ENCODE peak calls at places on chromosome 7, in six cellular contexts. R, N, Z, P, X and U are unnamed samples.
A peak's percentile ranks its signal among the peaks of the same experiment; 100 is the strongest.

GRCh38 chr7:14095233-14095950 is 105.9 kb upstream of the ETV1 start:
- DNase-seq in P (no peak), Z (no peak), X (peak; percentile 84), R (no peak), N (no peak), U (peak; percentile 1)

GRCh38 chr7:117448655-117449054 is 21.4 kb upstream of the ASZ1 start:
- DNase-seq in N (no peak), X (peak; percentile 29), Z (no peak), R (no peak), P (no peak), U (no peak)

GRCh38 chr7:22251284-22251683 is 105.7 kb downstream of the RAPGEF5 start:
- DNase-seq in N (no peak), R (no peak), P (no peak), X (no peak), Z (no peak), U (no peak)

GRCh38 chr7:128726031-128726430 is 13.1 kb upstream of the CALU start:
- DNase-seq in X (no peak), N (no peak), Z (no peak), R (no peak), P (no peak), U (no peak)

GRCh38 chr7:64544010-64544409 is 18.9 kb downstream of the ZNF680 start:
- DNase-seq in X (no peak), Z (no peak), N (no peak), P (no peak), R (no peak), U (no peak)

GRCh38 chr7:45998506-45998905 is 77.4 kb upstream of the IGFBP3 start:
- DNase-seq in Z (no peak), X (no peak), N (no peak), P (no peak), R (no peak), U (no peak)

GRCh38 chr7:99618726-99619125 is 2.0 kb downstream of the ZSCAN25 start:
- DNase-seq in P (no peak), R (no peak), N (peak; percentile 52), X (peak; percentile 98), Z (no peak), U (no peak)

GRCh38 chr7:47239034-47239433 is 342.9 kb downstream of the TNS3 start:
- DNase-seq in Z (no peak), X (no peak), R (no peak), N (no peak), P (no peak), U (no peak)

GRCh38 chr7:157684596-157685429 is 348.0 kb downstream of the DNAJB6 start:
- DNase-seq in Z (no peak), X (no peak), P (no peak), R (no peak), N (no peak), U (no peak)

GRCh38 chr7:140247564-140247963 is 70.8 kb upstream of the KDM7A start:
- DNase-seq in R (no peak), Z (no peak), X (no peak), P (no peak), N (no peak), U (no peak)

GRCh38 chr7:86932038-86932512 is 127.4 kb downstream of the ELAPOR2 start:
- DNase-seq in Z (no peak), R (no peak), P (no peak), X (peak; percentile 70), N (no peak), U (peak; percentile 97)

GRCh38 chr7:27252935-27253333 is 10.3 kb downstream of the EVX1 start:
- DNase-seq in R (no peak), X (no peak), N (no peak), Z (no peak), P (no peak), U (no peak)

GRCh38 chr7:2037301-2037804 is 195.4 kb downstream of the MAD1L1 start:
- DNase-seq in R (no peak), N (no peak), X (no peak), Z (peak; percentile 31), P (peak; percentile 30), U (no peak)

GRCh38 chr7:157938211-157938610 is 601.4 kb downstream of the DNAJB6 start:
- DNase-seq in X (no peak), N (no peak), R (no peak), P (no peak), Z (no peak), U (no peak)

GRCh38 chr7:152189026-152189425 is 163.6 kb downstream of the GALNT11 start:
- DNase-seq in Z (no peak), X (no peak), P (no peak), N (no peak), R (no peak), U (peak; percentile 11)

GRCh38 chr7:2800923-2801682 is 43.0 kb downstream of the GNA12 start:
- DNase-seq in X (no peak), N (peak; percentile 19), Z (no peak), R (no peak), P (no peak), U (peak; percentile 84)

GRCh38 chr7:47401571-47402570 is 180.0 kb downstream of the TNS3 start:
- DNase-seq in R (peak; percentile 5), P (no peak), X (no peak), N (no peak), Z (no peak), U (no peak)

GRCh38 chr7:29865526-29865925 is 59.2 kb downstream of the WIPF3 start:
- DNase-seq in X (peak; percentile 58), R (no peak), Z (no peak), N (no peak), P (no peak), U (peak; percentile 90)

GRCh38 chr7:149245244-149245643 is 5.8 kb downstream of the ZNF212 start:
- DNase-seq in Z (no peak), R (no peak), P (no peak), N (no peak), X (no peak), U (no peak)

GRCh38 chr7:107742678-107743566 is 1.0 kb upstream of the CBLL1 start:
- DNase-seq in P (peak; percentile 78), R (peak; percentile 63), N (no peak), Z (peak; percentile 84), X (no peak), U (no peak)

DNA sequence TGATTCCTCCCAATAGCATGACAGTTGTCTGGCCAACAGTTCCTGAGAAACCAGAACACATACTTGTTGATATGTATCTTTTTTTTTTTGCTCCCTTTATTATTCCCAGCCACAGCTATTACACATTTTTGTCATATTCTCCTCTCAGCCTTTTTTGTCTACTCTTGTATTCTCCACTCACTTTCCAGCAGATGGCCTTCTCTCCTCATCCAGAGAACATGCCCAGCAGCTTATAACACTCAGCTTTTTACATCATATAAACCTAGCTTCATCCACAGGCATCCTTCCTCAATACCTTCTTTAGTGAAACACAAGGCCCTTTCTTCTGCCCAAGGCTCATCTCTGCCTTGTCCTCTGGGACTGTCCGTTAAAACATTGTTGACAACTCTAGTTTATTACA is 101.7 kb downstream of the ORC5 start:
- DNase-seq in P (no peak), N (no peak), Z (no peak), X (peak; percentile 11), R (no peak), U (peak; percentile 46)
- TF ChIP-seq CTCF in P (no peak), N (no peak), Z (no peak), X (peak; percentile 1), R (no peak), U (peak; percentile 25)

DNA sequence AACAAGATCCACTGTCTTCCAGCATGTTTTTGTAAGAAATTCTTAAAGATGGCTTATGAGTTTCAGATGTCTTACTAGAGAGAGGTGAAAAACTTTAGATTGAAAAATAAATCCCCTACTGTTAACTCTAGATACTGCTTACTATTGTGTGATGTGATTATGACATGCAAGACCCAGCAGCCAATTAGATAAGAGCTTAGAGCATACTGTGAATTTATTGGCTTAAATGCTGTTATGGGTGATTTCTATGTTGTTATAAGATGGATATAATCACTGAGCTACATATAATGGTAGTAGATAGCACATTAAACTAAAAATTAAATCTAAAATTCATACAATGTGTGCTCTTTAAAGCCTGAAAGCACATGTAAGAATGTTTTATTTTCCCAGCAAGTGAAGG is at the start of gene RNF133:
- DNase-seq in P (no peak), R (no peak), X (no peak), N (no peak), Z (no peak), U (no peak)
- TF ChIP-seq CTCF in P (no peak), R (no peak), X (no peak), N (no peak), Z (no peak), U (no peak)

GRCh38 chr7:126791306-126791705 is 461.4 kb downstream of the GRM8 start:
- DNase-seq in N (no peak), X (peak; percentile 55), Z (no peak), R (no peak), P (no peak), U (peak; percentile 12)

GRCh38 chr7:126792501-126792900 is 460.2 kb downstream of the GRM8 start:
- DNase-seq in R (no peak), N (no peak), Z (no peak), X (no peak), P (no peak), U (no peak)

GRCh38 chr7:126790763-126791162 is 462.0 kb downstream of the GRM8 start:
- DNase-seq in X (no peak), Z (no peak), P (no peak), N (no peak), R (no peak), U (no peak)
- TF ChIP-seq CTCF in X (no peak), Z (no peak), P (no peak), N (peak; percentile 28), R (no peak), U (no peak)

GRCh38 chr7:73977626-73978618 is 50.1 kb upstream of the ELN start:
- DNase-seq in X (no peak), R (peak; percentile 58), P (peak; percentile 39), N (no peak), Z (peak; percentile 70), U (peak; percentile 38)

GRCh38 chr7:73974101-73974947 is 53.6 kb upstream of the ELN start:
- DNase-seq in R (no peak), Z (no peak), P (peak; percentile 25), N (no peak), X (no peak), U (no peak)

GRCh38 chr7:73978681-73979563 is 49.1 kb upstream of the ELN start:
- DNase-seq in R (peak; percentile 93), N (peak; percentile 91), X (peak; percentile 20), Z (peak; percentile 93), P (peak; percentile 82), U (peak; percentile 69)

GRCh38 chr7:73974948-73975926 is 52.7 kb upstream of the ELN start:
- DNase-seq in Z (no peak), X (no peak), N (no peak), P (peak; percentile 31), R (no peak), U (no peak)

DNA sequence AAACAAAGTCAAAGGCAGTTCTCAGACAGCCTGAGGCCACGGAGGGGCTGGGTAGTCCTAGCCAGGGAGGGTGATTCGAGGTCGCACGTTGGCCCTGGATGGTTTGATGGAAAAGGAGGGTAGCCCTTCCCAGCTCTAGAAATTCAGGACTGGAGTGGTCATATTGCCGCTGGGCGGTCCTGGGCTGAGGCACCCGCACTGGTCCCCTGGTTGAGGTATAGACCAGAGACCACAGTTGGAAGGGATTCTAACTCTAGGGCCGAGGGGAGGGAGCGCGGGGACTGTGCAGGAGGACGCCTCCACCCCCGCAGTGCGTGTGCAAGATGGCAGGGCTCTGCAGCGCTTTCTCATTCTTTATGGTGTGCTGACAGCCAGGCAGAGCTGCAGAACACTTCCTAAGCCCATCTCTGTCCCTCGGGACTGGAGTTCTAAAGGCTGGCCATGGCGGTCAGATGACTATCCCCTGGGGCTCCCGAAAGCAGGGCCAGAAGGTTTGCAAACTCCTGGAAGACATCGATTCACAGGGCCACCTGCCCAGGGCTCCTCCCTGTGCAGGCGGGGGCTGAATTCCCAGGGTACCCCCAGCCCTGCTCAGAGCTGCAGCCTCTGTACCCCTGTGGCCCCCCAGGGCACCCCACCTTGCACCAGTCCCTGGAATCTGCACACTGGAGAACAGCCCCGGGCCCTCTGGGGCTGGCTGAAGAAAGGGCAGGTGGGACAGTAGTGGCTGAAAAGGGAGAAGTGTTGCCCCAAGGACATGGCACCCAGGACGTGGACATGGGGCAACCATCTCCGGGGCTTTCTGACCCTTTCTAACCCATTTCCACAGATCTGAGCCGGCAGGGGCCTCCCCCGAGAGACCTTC is 51.0 kb upstream of the ELN start:
- DNase-seq in Z (no peak), P (peak; percentile 22), N (no peak), R (no peak), X (no peak), U (no peak)
- TF ChIP-seq CTCF in Z (no peak), P (no peak), N (no peak), R (no peak), X (no peak), U (no peak)